ENCODE peak calls at places on chromosome 1, in seven cellular contexts. F, P, N, V, U, K and E are unnamed samples.

GRCh38 chr1:27152829-27153548 is 1.9 kb downstream of the SLC9A1 start:
- DNase-seq in F (no peak), P (no peak), N (no peak), V (no peak), U (no peak), K (no peak), E (no peak)

GRCh38 chr1:236063919-236064673 is 794 bp downstream of the NID1 start:
- DNase-seq in F (peak; percentile 48), P (peak; percentile 74), N (peak; percentile 73), V (no peak), U (no peak), K (no peak), E (peak; percentile 11)

GRCh38 chr1:88985033-88985432 is 7.4 kb downstream of the KYAT3 start:
- DNase-seq in F (no peak), P (no peak), N (peak; percentile 34), V (no peak), U (no peak), K (no peak), E (peak; percentile 9)

GRCh38 chr1:96234299-96234698 is 487.3 kb upstream of the PTBP2 start:
- DNase-seq in F (no peak), P (peak; percentile 63), N (no peak), V (no peak), U (no peak), K (no peak), E (no peak)

GRCh38 chr1:206706298-206706791 is 21.6 kb downstream of the MAPKAPK2 start:
- DNase-seq in F (no peak), P (peak; percentile 63), N (no peak), V (no peak), U (no peak), K (peak; percentile 39), E (no peak)

GRCh38 chr1:86557739-86558138 is 10.9 kb downstream of the CLCA4 start:
- DNase-seq in F (no peak), P (no peak), N (no peak), V (no peak), U (no peak), K (no peak), E (no peak)

GRCh38 chr1:9145714-9146113 is 16.8 kb upstream of the GPR157 start:
- DNase-seq in F (no peak), P (no peak), N (no peak), V (no peak), U (no peak), K (no peak), E (no peak)

GRCh38 chr1:89995595-89996397 is 886 bp downstream of the ZNF326 start:
- DNase-seq in F (no peak), P (no peak), N (no peak), V (no peak), U (no peak), K (no peak), E (no peak)

GRCh38 chr1:8632092-8632491 is 185.3 kb downstream of the RERE start:
- DNase-seq in F (no peak), P (no peak), N (no peak), V (no peak), U (no peak), K (no peak), E (no peak)

GRCh38 chr1:39992229-39992628 is 37.3 kb downstream of the MFSD2A start:
- DNase-seq in F (no peak), P (no peak), N (no peak), V (no peak), U (no peak), K (no peak), E (no peak)

GRCh38 chr1:94039514-94039870 is 81.5 kb downstream of the ABCA4 start:
- DNase-seq in F (peak; percentile 63), P (peak; percentile 80), N (peak; percentile 65), V (peak; percentile 24), U (peak; percentile 66), K (peak; percentile 40), E (peak; percentile 36)

GRCh38 chr1:215645182-215645581 is 78.1 kb downstream of the KCTD3 start:
- DNase-seq in F (no peak), P (no peak), N (no peak), V (no peak), U (no peak), K (no peak), E (no peak)

GRCh38 chr1:199149591-199149990 is 510.8 kb downstream of the PTPRC start:
- DNase-seq in F (no peak), P (no peak), N (no peak), V (no peak), U (no peak), K (no peak), E (no peak)

GRCh38 chr1:168180148-168180524 is 1.4 kb downstream of the TIPRL start:
- DNase-seq in F (no peak), P (no peak), N (no peak), V (no peak), U (no peak), K (no peak), E (no peak)

GRCh38 chr1:6954596-6954995 is 169.3 kb downstream of the CAMTA1 start:
- DNase-seq in F (no peak), P (no peak), N (no peak), V (no peak), U (no peak), K (no peak), E (no peak)

GRCh38 chr1:184270556-184270955 is 116.3 kb upstream of the C1orf21 start:
- DNase-seq in F (no peak), P (no peak), N (no peak), V (no peak), U (no peak), K (no peak), E (no peak)

GRCh38 chr1:209850342-209850979 is 22.7 kb downstream of the UTP25 start:
- DNase-seq in F (peak; percentile 49), P (peak; percentile 66), N (peak; percentile 83), V (no peak), U (peak; percentile 80), K (no peak), E (peak; percentile 49)